ENCODE peak calls at places on chromosome 6, in four cellular contexts. J is brain microvascular endothelial cell; H is Jurkat, Clone E6-1; L is GM23248. Z is an unnamed sample.

GRCh38 chr6:166861304-166861703 is 95.0 kb downstream of the RNASET2 start:
- DNase-seq in L (no peak), J (no peak), H (no peak), Z (no peak)

GRCh38 chr6:32819729-32820128 is 2.9 kb upstream of the HLA-DOB start:
- DNase-seq in L (peak; percentile 88), J (peak; percentile 12), H (no peak), Z (peak; percentile 83)

GRCh38 chr6:161870236-161870901 is 596.5 kb upstream of the AGPAT4 start:
- DNase-seq in L (no peak), H (no peak), J (no peak), Z (no peak)

GRCh38 chr6:1701668-1702353 is 92.1 kb downstream of the FOXC1 start:
- DNase-seq in J (peak; percentile 93), H (no peak), L (peak; percentile 98), Z (peak; percentile 96)

GRCh38 chr6:90294008-90294511 is 2.6 kb downstream of the BACH2 start:
- DNase-seq in L (no peak), H (no peak), J (no peak), Z (no peak)

GRCh38 chr6:7579850-7580249 is 10.1 kb upstream of the SNRNP48 start:
- DNase-seq in H (no peak), L (no peak), J (no peak), Z (no peak)

GRCh38 chr6:38493929-38494547 is 145.7 kb downstream of the BTBD9 start:
- DNase-seq in L (peak; percentile 53), J (peak; percentile 81), H (peak; percentile 74), Z (peak; percentile 72)

GRCh38 chr6:31498748-31499147 is 803 bp downstream of the MICB start:
- DNase-seq in H (no peak), J (no peak), L (peak; percentile 55), Z (no peak)

GRCh38 chr6:100300221-100300736 is 164.4 kb downstream of the SIM1 start:
- DNase-seq in L (peak; percentile 96), H (no peak), J (peak; percentile 94), Z (peak; percentile 97)

GRCh38 chr6:88566746-88567534 is 396.5 kb downstream of the RNGTT start:
- DNase-seq in L (no peak), J (no peak), H (no peak), Z (no peak)

GRCh38 chr6:55925292-55925691 is 49.9 kb upstream of the BMP5 start:
- DNase-seq in J (peak; percentile 32), L (peak; percentile 91), H (no peak), Z (peak; percentile 48)

GRCh38 chr6:33377166-33377565 is 14.5 kb upstream of the KIFC1 start:
- DNase-seq in L (peak; percentile 13), H (no peak), J (no peak), Z (no peak)

GRCh38 chr6:41670703-41671360 is 32.6 kb downstream of the MDFI start:
- DNase-seq in J (no peak), L (no peak), H (no peak), Z (no peak)

GRCh38 chr6:159609813-159610212 is 83.2 kb downstream of the SOD2 start:
- DNase-seq in J (no peak), L (peak; percentile 67), H (no peak), Z (peak; percentile 87)

GRCh38 chr6:7991992-7992815 is 72.0 kb downstream of the BLOC1S5 start:
- DNase-seq in L (peak; percentile 90), J (peak; percentile 91), H (no peak), Z (peak; percentile 80)

GRCh38 chr6:152316024-152316423 is 321.1 kb downstream of the SYNE1 start:
- DNase-seq in L (peak; percentile 85), H (no peak), J (peak; percentile 89), Z (peak; percentile 64)

GRCh38 chr6:144351741-144352140 is 66.6 kb downstream of the UTRN start:
- DNase-seq in J (no peak), L (peak; percentile 48), H (no peak), Z (no peak)

GRCh38 chr6:144347933-144348332 is 62.8 kb downstream of the UTRN start:
- DNase-seq in J (no peak), L (no peak), H (no peak), Z (no peak)

GRCh38 chr6:144351338-144351737 is 66.2 kb downstream of the UTRN start:
- DNase-seq in H (peak; percentile 76), J (no peak), L (no peak), Z (no peak)

GRCh38 chr6:144350176-144350575 is 65.0 kb downstream of the UTRN start:
- DNase-seq in J (no peak), H (no peak), L (no peak), Z (no peak)

GRCh38 chr6:144349690-144350132 is 64.6 kb downstream of the UTRN start:
- DNase-seq in L (peak; percentile 75), J (peak; percentile 57), H (peak; percentile 37), Z (peak; percentile 22)
- H3K4me3 ChIP-seq in L (peak overlapping the region; percentile 10), J (no peak overlapping the region), H (peak overlapping the region; percentile 50), Z (no peak overlapping the region)

GRCh38 chr6:105137388-105137787 is 42.4 kb downstream of the POPDC3 start:
- DNase-seq in J (no peak), H (no peak), L (peak; percentile 57), Z (no peak)
- H3K4me3 ChIP-seq in J (peak overlapping the region; percentile 77), H (no peak overlapping the region), L (peak overlapping the region; percentile 85), Z (peak overlapping the region; percentile 70)

GRCh38 chr6:14826456-14826855 is 419.4 kb upstream of the JARID2 start:
- DNase-seq in J (no peak), H (no peak), L (no peak), Z (no peak)
- H3K4me3 ChIP-seq in J (no peak overlapping the region), H (no peak overlapping the region), L (no peak overlapping the region), Z (no peak overlapping the region)

GRCh38 chr6:135008941-135009290 is 45.7 kb downstream of the HBS1L start:
- DNase-seq in J (no peak), L (no peak), H (no peak), Z (no peak)

GRCh38 chr6:135012349-135012748 is 42.3 kb downstream of the HBS1L start:
- DNase-seq in L (no peak), H (no peak), J (no peak), Z (no peak)

GRCh38 chr6:135014353-135014832 is 40.2 kb downstream of the HBS1L start:
- DNase-seq in J (no peak), L (no peak), H (peak; percentile 95), Z (no peak)

GRCh38 chr6:135012764-135013163 is 41.9 kb downstream of the HBS1L start:
- DNase-seq in J (peak; percentile 27), L (peak; percentile 84), H (no peak), Z (peak; percentile 82)

DNA sequence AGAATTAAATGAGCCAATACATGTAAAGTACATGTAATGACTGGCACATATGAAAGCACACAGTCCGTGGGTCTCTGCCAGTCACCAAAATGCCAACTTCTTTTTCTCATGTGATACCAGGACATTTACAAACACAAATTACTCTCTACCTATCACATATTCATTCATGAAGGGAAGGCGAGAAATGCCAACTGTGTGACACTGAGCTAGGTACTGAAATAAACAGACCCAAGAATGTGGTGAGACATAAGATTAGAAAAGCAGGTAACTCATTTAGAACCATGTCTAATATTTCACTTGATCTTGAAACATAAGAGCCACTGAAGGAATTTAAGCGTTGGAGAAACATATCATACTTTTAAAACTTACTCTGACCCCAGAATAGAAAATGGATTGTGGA is 41.4 kb downstream of the HBS1L start:
- DNase-seq in J (no peak), L (no peak), H (no peak), Z (no peak)
- H3K4me3 ChIP-seq in J (no peak overlapping the region), L (no peak overlapping the region), H (no peak overlapping the region), Z (no peak overlapping the region)

DNA sequence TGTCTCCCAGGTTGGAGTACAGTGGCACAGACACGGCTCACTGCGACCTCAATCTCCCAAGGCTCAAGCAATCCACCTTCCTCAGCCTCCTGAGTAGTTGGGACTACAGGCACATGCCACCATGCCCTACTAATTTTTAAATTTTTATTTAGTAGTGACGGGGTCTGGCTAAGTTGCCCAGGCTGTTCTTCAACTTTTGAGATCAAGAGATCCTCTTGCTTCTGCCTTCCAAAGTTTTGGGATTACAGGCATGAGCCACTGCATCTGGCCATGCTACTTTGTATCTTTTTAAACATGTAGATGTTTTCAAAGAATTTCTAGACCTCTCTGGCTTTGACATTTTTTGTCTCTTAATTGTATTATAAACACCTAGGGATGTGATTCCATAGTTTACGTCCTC is 1.4 kb downstream of the ADAT2 start:
- DNase-seq in H (no peak), J (no peak), L (no peak), Z (no peak)
- H3K4me3 ChIP-seq in H (peak overlapping the region; percentile 99), J (no peak overlapping the region), L (peak overlapping the region; percentile 87), Z (peak overlapping the region; percentile 98)

DNA sequence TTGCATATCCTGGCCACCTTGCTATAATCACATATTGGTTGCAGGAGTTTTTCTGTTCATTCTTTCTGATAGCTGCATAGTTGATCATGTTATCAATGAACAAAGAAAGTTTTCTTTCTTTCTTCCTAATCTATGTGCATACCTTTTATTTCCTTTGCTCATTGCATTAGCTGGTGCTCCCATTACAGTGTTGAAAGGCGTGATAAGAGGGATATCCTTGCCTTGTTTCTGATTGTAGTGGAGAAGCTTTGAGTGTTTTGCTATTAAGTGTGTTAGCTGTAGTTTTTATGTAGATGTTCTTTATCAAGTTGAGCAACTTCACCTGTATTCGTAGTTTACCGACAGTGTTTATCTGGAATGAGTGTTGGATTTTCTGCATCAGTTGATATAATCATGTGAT is 14.6 kb downstream of the STXBP5 start:
- DNase-seq in J (no peak), H (no peak), L (no peak), Z (no peak)
- H3K4me3 ChIP-seq in J (no peak overlapping the region), H (no peak overlapping the region), L (no peak overlapping the region), Z (no peak overlapping the region)

Z was measured in AG10803.